ENCODE peak calls at places on chromosome 17, in four cellular contexts. One of them, this sample, is unnamed.

GRCh38 chr17:6365187-6365943 is 69.6 kb downstream of the AIPL1 start:
- DNase-seq in A549: peak
- DNase-seq in stomach: no peak
- DNase-seq in sigmoid colon: no peak
- DNase-seq in this sample: no peak

GRCh38 chr17:32341141-32341856 is 674 bp downstream of the C17orf75 start:
- DNase-seq in A549: peak
- DNase-seq in stomach: no peak
- DNase-seq in sigmoid colon: no peak
- DNase-seq in this sample: no peak

GRCh38 chr17:63431939-63432804 is 13.9 kb downstream of the CYB561 start:
- DNase-seq in A549: peak
- DNase-seq in stomach: no peak
- DNase-seq in sigmoid colon: no peak
- DNase-seq in this sample: no peak

GRCh38 chr17:75096082-75096625 is 8.4 kb downstream of the SLC16A5 start:
- DNase-seq in A549: peak
- DNase-seq in stomach: peak
- DNase-seq in sigmoid colon: no peak
- DNase-seq in this sample: no peak

GRCh38 chr17:43599835-43600234 is 53.7 kb upstream of the ETV4 start:
- DNase-seq in A549: peak
- DNase-seq in stomach: no peak
- DNase-seq in sigmoid colon: no peak
- DNase-seq in this sample: no peak

GRCh38 chr17:422196-422930 is 69.8 kb upstream of the RPH3AL start:
- DNase-seq in A549: no peak
- DNase-seq in stomach: no peak
- DNase-seq in sigmoid colon: no peak
- DNase-seq in this sample: no peak

GRCh38 chr17:44216674-44217073 is 2.8 kb downstream of the UBTF start:
- DNase-seq in A549: no peak
- DNase-seq in stomach: no peak
- DNase-seq in sigmoid colon: no peak
- DNase-seq in this sample: no peak

GRCh38 chr17:82332669-82333278 is 792 bp downstream of the SECTM1 start:
- DNase-seq in A549: peak
- DNase-seq in stomach: peak
- DNase-seq in sigmoid colon: peak
- DNase-seq in this sample: no peak

GRCh38 chr17:81565231-81565630 is 13.1 kb upstream of the FAAP100 start:
- DNase-seq in A549: no peak
- DNase-seq in stomach: no peak
- DNase-seq in sigmoid colon: no peak
- DNase-seq in this sample: no peak

GRCh38 chr17:17848311-17848710 is 11.5 kb upstream of the SREBF1 start:
- DNase-seq in A549: no peak
- DNase-seq in stomach: no peak
- DNase-seq in sigmoid colon: no peak
- DNase-seq in this sample: no peak
- H3K4me3 ChIP-seq in A549: no peak
- H3K4me3 ChIP-seq in stomach: no peak
- H3K4me3 ChIP-seq in sigmoid colon: no peak
- H3K4me3 ChIP-seq in this sample: no peak

GRCh38 chr17:3636908-3637373 is 381 bp downstream of the CTNS start:
- DNase-seq in A549: no peak
- DNase-seq in stomach: no peak
- DNase-seq in sigmoid colon: no peak
- DNase-seq in this sample: no peak

GRCh38 chr17:3641014-3641413 is 4.5 kb downstream of the CTNS start:
- DNase-seq in A549: no peak
- DNase-seq in stomach: no peak
- DNase-seq in sigmoid colon: no peak
- DNase-seq in this sample: no peak

GRCh38 chr17:3639981-3640596 is 3.5 kb downstream of the CTNS start:
- DNase-seq in A549: no peak
- DNase-seq in stomach: peak
- DNase-seq in sigmoid colon: no peak
- DNase-seq in this sample: no peak

GRCh38 chr17:3635474-3636153 is 436 bp downstream of the SHPK start:
- DNase-seq in A549: no peak
- DNase-seq in stomach: no peak
- DNase-seq in sigmoid colon: no peak
- DNase-seq in this sample: no peak

GRCh38 chr17:3636154-3636907 is at the start of the genes CTNS and SHPK:
- DNase-seq in A549: peak
- DNase-seq in stomach: peak
- DNase-seq in sigmoid colon: peak
- DNase-seq in this sample: peak
- TF ChIP-seq EP300 in A549: no peak
- TF ChIP-seq EP300 in stomach: no peak
- TF ChIP-seq EP300 in sigmoid colon: no peak
- TF ChIP-seq EP300 in this sample: peak

GRCh38 chr17:48642843-48643696 is 16.9 kb upstream of the HOXB9 start:
- DNase-seq in A549: no peak
- DNase-seq in stomach: no peak
- DNase-seq in sigmoid colon: peak
- DNase-seq in this sample: no peak

GRCh38 chr17:48643697-48644012 is 17.5 kb upstream of the HOXB9 start:
- DNase-seq in A549: no peak
- DNase-seq in stomach: no peak
- DNase-seq in sigmoid colon: no peak
- DNase-seq in this sample: no peak

GRCh38 chr17:48644910-48645557 is 18.9 kb upstream of the HOXB9 start:
- DNase-seq in A549: no peak
- DNase-seq in stomach: no peak
- DNase-seq in sigmoid colon: no peak
- DNase-seq in this sample: no peak

GRCh38 chr17:48645639-48646182 is 19.6 kb upstream of the HOXB9 start:
- DNase-seq in A549: no peak
- DNase-seq in stomach: no peak
- DNase-seq in sigmoid colon: no peak
- DNase-seq in this sample: no peak

DNA sequence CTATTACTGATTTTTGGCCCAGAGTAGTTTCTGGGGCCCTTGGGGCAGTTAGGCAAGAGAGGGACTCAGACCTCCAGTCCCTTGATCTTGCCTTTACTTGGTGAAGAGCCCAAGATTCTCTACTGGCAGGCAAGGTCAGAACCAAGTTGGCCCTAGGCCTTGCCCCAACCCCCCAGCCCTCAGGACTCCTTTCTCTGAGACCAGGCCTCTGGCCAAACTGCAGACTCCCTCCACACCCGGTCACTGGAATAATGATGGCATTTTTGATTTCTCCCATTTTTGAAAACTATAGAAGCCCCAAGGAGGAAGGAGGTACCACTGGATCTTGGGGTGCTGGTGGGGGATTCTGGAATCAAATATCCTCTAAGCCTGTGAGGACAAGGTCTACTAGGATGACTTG is 18.0 kb upstream of the HOXB9 start:
- DNase-seq in A549: no peak
- DNase-seq in stomach: no peak
- DNase-seq in sigmoid colon: no peak
- DNase-seq in this sample: no peak
- H3K4me3 ChIP-seq in A549: peak
- H3K4me3 ChIP-seq in stomach: no peak
- H3K4me3 ChIP-seq in sigmoid colon: no peak
- H3K4me3 ChIP-seq in this sample: no peak

GRCh38 chr17:73508931-73509605 is 135.2 kb downstream of the SDK2 start:
- DNase-seq in A549: no peak
- DNase-seq in stomach: no peak
- DNase-seq in sigmoid colon: no peak
- DNase-seq in this sample: no peak
- TF ChIP-seq EP300 in A549: no peak
- TF ChIP-seq EP300 in stomach: no peak
- TF ChIP-seq EP300 in sigmoid colon: no peak
- TF ChIP-seq EP300 in this sample: no peak

GRCh38 chr17:73286863-73287296 is 24.9 kb downstream of the CDC42EP4 start:
- DNase-seq in A549: no peak
- DNase-seq in stomach: no peak
- DNase-seq in sigmoid colon: no peak
- DNase-seq in this sample: no peak
- H3K4me3 ChIP-seq in A549: no peak
- H3K4me3 ChIP-seq in stomach: no peak
- H3K4me3 ChIP-seq in sigmoid colon: no peak
- H3K4me3 ChIP-seq in this sample: no peak

GRCh38 chr17:78375401-78376079 is 2.9 kb upstream of the PGS1 start:
- DNase-seq in A549: peak
- DNase-seq in stomach: no peak
- DNase-seq in sigmoid colon: peak
- DNase-seq in this sample: no peak
- TF ChIP-seq EP300 in A549: no peak
- TF ChIP-seq EP300 in stomach: peak
- TF ChIP-seq EP300 in sigmoid colon: peak
- TF ChIP-seq EP300 in this sample: no peak

GRCh38 chr17:73305845-73306836 is 5.7 kb downstream of the CDC42EP4 start:
- DNase-seq in A549: no peak
- DNase-seq in stomach: no peak
- DNase-seq in sigmoid colon: no peak
- DNase-seq in this sample: no peak
- H3K4me3 ChIP-seq in A549: peak
- H3K4me3 ChIP-seq in stomach: peak
- H3K4me3 ChIP-seq in sigmoid colon: peak
- H3K4me3 ChIP-seq in this sample: peak

GRCh38 chr17:57379237-57380054 is 123.1 kb downstream of the MSI2 start:
- DNase-seq in A549: no peak
- DNase-seq in stomach: no peak
- DNase-seq in sigmoid colon: no peak
- DNase-seq in this sample: no peak
- TF ChIP-seq EP300 in A549: no peak
- TF ChIP-seq EP300 in stomach: no peak
- TF ChIP-seq EP300 in sigmoid colon: no peak
- TF ChIP-seq EP300 in this sample: no peak

DNA sequence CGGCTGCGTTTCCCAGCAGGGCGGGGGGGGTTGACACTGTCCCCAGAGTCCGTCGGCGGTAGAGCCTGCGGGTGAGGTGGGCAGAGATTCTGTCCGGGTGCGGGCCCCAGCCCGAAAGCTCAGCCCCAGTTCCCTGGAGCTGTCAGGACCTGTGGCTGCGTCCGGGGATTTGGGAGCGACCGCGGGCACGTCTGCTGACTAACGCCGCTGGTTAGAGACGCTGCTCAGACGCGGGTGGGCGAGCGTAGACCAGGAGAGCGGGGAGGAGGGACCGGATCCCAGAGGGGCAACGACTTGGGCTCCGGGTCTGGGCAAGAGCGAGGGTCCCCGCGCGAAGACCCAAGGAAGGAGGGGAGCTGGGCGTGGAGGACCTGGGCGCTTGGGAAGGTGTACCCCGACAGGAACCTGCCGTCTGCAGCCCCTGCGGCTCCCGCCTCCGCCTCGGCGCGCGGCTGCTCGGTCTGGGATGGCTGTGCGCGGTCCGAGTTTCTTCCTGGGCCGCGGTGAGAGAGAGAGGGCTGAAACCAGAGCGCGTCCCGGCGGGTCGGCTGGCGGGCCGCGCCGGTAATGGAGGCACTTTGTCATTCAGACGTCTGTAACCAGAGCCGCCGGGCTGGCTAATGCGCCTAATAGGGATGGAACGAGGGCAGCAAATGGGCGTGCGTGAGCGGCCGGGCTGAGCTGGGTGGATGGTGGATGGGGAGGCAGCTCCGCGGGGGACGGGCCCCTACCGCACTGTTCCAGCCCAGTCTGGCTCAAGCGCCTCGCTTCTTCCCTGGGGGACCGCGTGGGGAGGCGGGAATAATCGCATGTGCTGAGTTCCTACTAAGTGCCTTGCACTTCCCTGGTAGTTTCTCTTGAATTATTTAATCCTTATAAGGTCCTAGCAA is 2.3 kb downstream of the NGFR start:
- DNase-seq in A549: no peak
- DNase-seq in stomach: no peak
- DNase-seq in sigmoid colon: peak
- DNase-seq in this sample: peak
- H3K4me3 ChIP-seq in A549: peak
- H3K4me3 ChIP-seq in stomach: peak
- H3K4me3 ChIP-seq in sigmoid colon: peak
- H3K4me3 ChIP-seq in this sample: peak

DNA sequence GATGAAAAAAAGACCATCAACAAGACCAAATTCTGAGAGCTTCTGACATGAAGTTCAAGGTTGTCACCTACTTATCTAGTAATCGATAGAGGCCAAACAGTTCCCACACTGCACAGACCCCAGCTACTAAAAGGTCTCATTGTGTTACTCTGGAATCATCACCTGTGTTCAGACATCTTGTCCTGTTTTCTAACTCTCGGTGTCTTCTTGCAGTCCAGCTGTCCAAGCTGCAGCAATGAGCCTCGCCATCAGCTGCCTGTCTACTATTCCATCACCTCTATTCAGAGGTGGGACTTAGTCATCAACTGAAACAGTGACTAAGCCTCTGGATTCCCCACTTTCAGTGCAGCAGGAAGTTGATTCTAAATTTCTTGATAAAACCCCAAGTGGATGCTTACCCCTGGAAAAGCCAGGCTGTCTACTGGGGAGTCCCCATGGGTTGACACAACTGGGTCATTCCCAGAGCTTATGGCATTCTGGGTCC is 46.7 kb downstream of the HNF1B start:
- DNase-seq in A549: peak
- DNase-seq in stomach: no peak
- DNase-seq in sigmoid colon: no peak
- DNase-seq in this sample: no peak
- TF ChIP-seq EP300 in A549: no peak
- TF ChIP-seq EP300 in stomach: no peak
- TF ChIP-seq EP300 in sigmoid colon: no peak
- TF ChIP-seq EP300 in this sample: no peak

This sample was measured in tibial nerve.